ENCODE peak calls at places on chromosomes 12 and 14, in eight cellular contexts. M, T, H, J, F, E, L and Z are unnamed samples.
A peak's percentile ranks its signal among the peaks of the same experiment; 100 is the strongest.

GRCh38 chr12:53056296-53056695 is 6.4 kb downstream of the TNS2 start:
- DNase-seq in H (no peak), E (no peak), F (no peak), J (peak; percentile 13), M (no peak), L (no peak), T (no peak), Z (no peak)

GRCh38 chr14:64755661-64756265 is 51.5 kb downstream of the PLEKHG3 start:
- DNase-seq in F (no peak), T (no peak), L (peak; percentile 94), E (peak; percentile 42), M (peak; percentile 78), J (no peak), H (no peak), Z (peak; percentile 59)

GRCh38 chr14:82060219-82060618 is 526.6 kb upstream of the SEL1L start:
- DNase-seq in E (no peak), M (no peak), J (no peak), L (no peak), F (peak; percentile 21), H (no peak), T (no peak), Z (no peak)

GRCh38 chr12:6548556-6549378 is 7.1 kb downstream of the IFFO1 start:
- DNase-seq in L (no peak), M (no peak), T (no peak), E (peak; percentile 78), F (peak; percentile 19), H (no peak), J (peak; percentile 77), Z (peak; percentile 80)

GRCh38 chr12:108134744-108135143 is 5.7 kb downstream of the WSCD2 start:
- DNase-seq in L (no peak), E (no peak), J (no peak), H (no peak), T (no peak), M (no peak), F (no peak), Z (no peak)

GRCh38 chr12:90575995-90576394 is 379.0 kb downstream of the CCER1 start:
- DNase-seq in F (no peak), J (no peak), H (no peak), E (no peak), M (no peak), T (no peak), L (no peak), Z (no peak)

GRCh38 chr12:51217133-51217967 is 512 bp downstream of the POU6F1 start:
- DNase-seq in L (peak; percentile 33), E (no peak), J (peak; percentile 17), F (peak; percentile 94), M (peak; percentile 52), H (peak; percentile 52), T (no peak), Z (no peak)

GRCh38 chr14:103070971-103071542 is 13.0 kb upstream of the LBHD2 start:
- DNase-seq in H (no peak), L (no peak), M (peak; percentile 60), T (no peak), J (no peak), E (no peak), F (peak; percentile 41), Z (no peak)

GRCh38 chr14:20681348-20682126 is 2.8 kb upstream of the RNASE4 start:
- DNase-seq in H (peak; percentile 88), J (peak; percentile 92), T (no peak), M (peak; percentile 88), E (peak; percentile 83), L (peak; percentile 83), F (peak; percentile 77), Z (peak; percentile 83)

GRCh38 chr14:105258846-105259245 is 10.5 kb downstream of the BTBD6 start:
- DNase-seq in H (no peak), F (no peak), J (no peak), L (peak; percentile 41), M (peak; percentile 57), E (peak; percentile 26), T (no peak), Z (no peak)

GRCh38 chr14:33589334-33589733 is 361.5 kb downstream of the EGLN3 start:
- DNase-seq in T (no peak), J (peak; percentile 74), E (peak; percentile 98), H (no peak), L (peak; percentile 49), F (no peak), M (no peak), Z (peak; percentile 91)

GRCh38 chr12:68888243-68888642 is 44.7 kb downstream of the CPM start:
- DNase-seq in L (no peak), H (no peak), T (no peak), J (no peak), M (no peak), F (no peak), E (no peak), Z (no peak)

GRCh38 chr14:94584591-94585280 is 3.5 kb downstream of the SERPINA5 start:
- DNase-seq in E (no peak), H (peak; percentile 93), T (no peak), J (peak; percentile 68), F (no peak), L (no peak), M (no peak), Z (no peak)

GRCh38 chr12:81596558-81596957 is 162.6 kb downstream of the PPFIA2 start:
- DNase-seq in J (no peak), F (no peak), T (no peak), M (no peak), E (no peak), H (no peak), L (no peak), Z (no peak)

GRCh38 chr12:84701966-84702365 is 210.6 kb downstream of the SLC6A15 start:
- DNase-seq in J (no peak), F (no peak), T (no peak), H (no peak), L (no peak), M (no peak), E (peak; percentile 20), Z (no peak)

GRCh38 chr12:15001733-15002471 is 29.1 kb downstream of the PDE6H start:
- DNase-seq in T (no peak), M (no peak), F (peak; percentile 8), L (no peak), E (peak; percentile 19), J (peak; percentile 77), H (peak; percentile 82), Z (peak; percentile 15)

GRCh38 chr14:52313903-52314481 is at the start of gene PTGER2:
- DNase-seq in F (peak; percentile 89), L (peak; percentile 71), M (peak; percentile 88), J (peak; percentile 94), H (peak; percentile 94), T (peak; percentile 92), E (peak; percentile 85), Z (peak; percentile 80)

GRCh38 chr14:94024549-94024948 is 1.6 kb upstream of the OTUB2 start:
- DNase-seq in L (no peak), T (no peak), E (no peak), F (no peak), J (no peak), M (no peak), H (no peak), Z (no peak)

GRCh38 chr12:127161466-127161865 is 1105.5 kb upstream of the TMEM132C start:
- DNase-seq in J (no peak), E (no peak), T (no peak), L (no peak), H (no peak), M (no peak), F (no peak), Z (no peak)

GRCh38 chr12:91194500-91194899 is 11.9 kb upstream of the DCN start:
- DNase-seq in L (no peak), J (peak; percentile 66), T (no peak), H (no peak), E (peak; percentile 64), F (no peak), M (no peak), Z (peak; percentile 45)

GRCh38 chr12:105253882-105254513 is 18.0 kb upstream of the APPL2 start:
- DNase-seq in L (no peak), F (no peak), M (no peak), E (peak; percentile 66), T (no peak), H (no peak), J (peak; percentile 59), Z (peak; percentile 89)
- H3K4me3 ChIP-seq in L (no peak overlapping the region), F (no peak overlapping the region), M (no peak overlapping the region), E (peak overlapping the region; percentile 4), T (no peak overlapping the region), H (no peak overlapping the region), J (no peak overlapping the region), Z (peak overlapping the region; percentile 22)

DNA sequence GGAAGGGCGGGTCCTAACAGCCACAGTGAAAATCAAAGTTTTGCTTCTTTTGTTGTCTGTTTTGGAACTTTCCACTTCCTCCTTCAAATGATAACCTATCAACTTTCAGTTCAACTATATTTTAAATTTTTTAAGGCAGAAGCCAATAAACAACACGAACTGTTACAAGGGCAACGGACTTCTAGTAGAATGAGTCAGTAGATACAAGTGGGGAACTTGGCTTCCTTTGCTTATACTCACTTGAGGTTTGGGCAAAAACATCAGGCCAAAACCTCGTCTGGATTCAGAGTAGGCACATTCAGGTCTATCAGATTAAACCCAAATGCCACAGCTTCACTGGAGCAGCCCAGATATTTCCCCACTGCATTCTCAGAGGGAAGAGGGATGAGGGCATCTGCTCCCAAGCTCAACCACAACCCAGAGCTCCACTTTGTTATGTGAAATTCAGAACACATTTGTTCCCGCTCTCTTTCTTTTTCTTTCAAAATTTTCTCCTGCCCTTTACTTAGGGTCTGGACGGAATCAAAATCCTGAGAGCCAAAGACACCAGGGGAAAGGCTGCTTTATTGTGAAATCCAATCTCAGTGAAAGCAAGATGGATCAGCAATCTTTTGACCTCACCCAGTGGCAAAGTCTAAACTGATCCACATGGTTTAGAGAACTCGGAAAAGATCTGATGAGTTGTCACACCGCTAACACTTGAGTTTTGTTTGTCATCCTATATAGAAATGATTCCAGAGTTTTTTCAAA is 152.5 kb upstream of the BTG1 start:
- DNase-seq in T (peak; percentile 33), J (peak; percentile 52), L (peak; percentile 55), M (no peak), H (no peak), F (no peak), E (peak; percentile 94), Z (peak; percentile 96)
- H3K4me3 ChIP-seq in T (no peak overlapping the region), J (no peak overlapping the region), L (no peak overlapping the region), M (no peak overlapping the region), H (no peak overlapping the region), F (no peak overlapping the region), E (no peak overlapping the region), Z (peak overlapping the region; percentile 13)

DNA sequence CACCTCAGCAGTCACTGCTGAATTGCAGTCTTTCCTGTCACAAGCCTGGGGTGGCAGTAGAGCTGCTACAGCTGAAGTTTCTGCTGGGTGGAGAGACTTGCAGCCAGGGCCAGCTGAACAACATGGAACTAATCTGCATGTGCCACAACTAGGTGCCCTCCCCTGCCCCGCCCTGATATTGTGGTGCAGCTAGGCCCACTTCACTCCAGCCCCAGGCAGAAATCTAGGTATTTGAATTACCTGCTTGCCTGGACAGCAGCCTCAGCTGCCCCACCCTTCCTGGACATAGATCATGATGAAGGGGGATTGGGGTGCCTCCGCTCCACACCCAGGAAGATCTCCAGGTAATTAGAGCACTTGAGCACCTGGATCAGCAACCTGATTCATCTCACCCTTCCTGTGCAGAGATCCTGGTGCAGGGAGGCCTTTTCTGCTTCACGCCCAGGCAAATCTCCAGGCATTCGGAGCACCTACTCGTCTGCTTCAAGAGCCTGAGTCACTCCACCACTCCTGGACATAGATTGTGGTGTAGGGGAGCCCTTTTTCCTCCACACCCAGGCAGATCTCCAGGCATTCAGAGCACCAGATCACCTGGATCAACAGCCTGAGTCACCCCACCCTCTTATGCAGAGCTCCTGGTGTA is 477.0 kb downstream of the SOX5 start:
- DNase-seq in E (no peak), M (no peak), T (no peak), F (no peak), J (no peak), H (no peak), L (no peak), Z (no peak)
- H3K4me3 ChIP-seq in E (no peak overlapping the region), M (no peak overlapping the region), T (no peak overlapping the region), F (no peak overlapping the region), J (no peak overlapping the region), H (no peak overlapping the region), L (no peak overlapping the region), Z (no peak overlapping the region)

GRCh38 chr12:120365675-120366340 is 3.2 kb downstream of the MSI1 start:
- DNase-seq in E (no peak), H (no peak), M (peak; percentile 83), T (no peak), F (no peak), J (no peak), L (peak; percentile 99), Z (no peak)
- H3K4me3 ChIP-seq in E (no peak overlapping the region), H (no peak overlapping the region), M (no peak overlapping the region), T (no peak overlapping the region), F (no peak overlapping the region), J (no peak overlapping the region), L (no peak overlapping the region), Z (no peak overlapping the region)